ENCODE peak calls at places on chromosomes 1 and 21, in nine cellular contexts. D is stimulated activated CD8-positive, alpha-beta memory T cell treated with anti-CD3 and anti-CD28 coated beads, Interleukin-2, amount 100 ng/mL, for 1 hour; F is neural crest cell; O is HS-5; S is body of pancreas; T is germinal center; Q is lung microvascular endothelial cell; R is T-helper 22 cell; W is GM19239. U is an unnamed sample.

GRCh38 chr1:233440952-233441401 is 113.5 kb downstream of the MAP3K21 start:
- DNase-seq in D (no peak), F (peak; percentile 33), O (peak; percentile 37), S (peak; percentile 28), T (peak; percentile 13), Q (peak; percentile 51), R (no peak), W (no peak), U (peak; percentile 40)

GRCh38 chr1:246302671-246303317 is 204.3 kb downstream of the SMYD3 start:
- DNase-seq in D (no peak), F (no peak), O (no peak), S (no peak), T (no peak), Q (no peak), R (no peak), W (no peak), U (no peak)

GRCh38 chr1:204829133-204829532 is 41.5 kb upstream of the NFASC start:
- DNase-seq in D (no peak), F (no peak), O (no peak), S (no peak), T (no peak), Q (no peak), R (no peak), W (no peak), U (no peak)

GRCh38 chr21:14560139-14560538 is 14.0 kb upstream of the SAMSN1 start:
- DNase-seq in D (no peak), F (no peak), O (no peak), S (no peak), T (no peak), Q (no peak), R (no peak), W (no peak), U (no peak)

GRCh38 chr1:21295059-21295401 is 4.8 kb upstream of the ECE1 start:
- DNase-seq in D (no peak), F (no peak), O (no peak), S (no peak), T (no peak), Q (peak; percentile 80), R (peak; percentile 58), W (no peak), U (no peak)

GRCh38 chr1:160800645-160801408 is 4.9 kb downstream of the LY9 start:
- DNase-seq in D (no peak), F (no peak), O (no peak), S (no peak), T (no peak), Q (no peak), R (no peak), W (no peak), U (no peak)

GRCh38 chr1:166701603-166702090 is 137.6 kb upstream of the POGK start:
- DNase-seq in D (no peak), F (no peak), O (no peak), S (no peak), T (no peak), Q (no peak), R (no peak), W (no peak), U (no peak)

GRCh38 chr1:238562376-238562775 is 671.7 kb upstream of the ZP4 start:
- DNase-seq in D (no peak), F (no peak), O (no peak), S (no peak), T (no peak), Q (no peak), R (no peak), W (no peak), U (no peak)

GRCh38 chr1:74748962-74749361 is 16.0 kb downstream of the TYW3 start:
- DNase-seq in D (no peak), F (no peak), O (no peak), S (no peak), T (no peak), Q (no peak), R (no peak), W (peak; percentile 4), U (no peak)

GRCh38 chr1:905811-906531 is 17.8 kb upstream of the SAMD11 start:
- DNase-seq in D (no peak), F (no peak), O (no peak), S (no peak), T (no peak), Q (peak; percentile 2), R (no peak), W (peak; percentile 20), U (no peak)

GRCh38 chr1:221458430-221459156 is 283.3 kb downstream of the DUSP10 start:
- DNase-seq in D (no peak), F (no peak), O (peak; percentile 49), S (no peak), T (no peak), Q (no peak), R (no peak), W (no peak), U (no peak)

GRCh38 chr1:31033573-31033972 is 31.9 kb downstream of the PUM1 start:
- DNase-seq in D (no peak), F (no peak), O (no peak), S (no peak), T (no peak), Q (no peak), R (no peak), W (no peak), U (no peak)

GRCh38 chr1:243292117-243292516 is 36.3 kb downstream of the SDCCAG8 start:
- DNase-seq in D (no peak), F (no peak), O (no peak), S (no peak), T (no peak), Q (no peak), R (no peak), W (no peak), U (no peak)

GRCh38 chr1:2204384-2205190 is 10.0 kb upstream of the FAAP20 start:
- DNase-seq in D (no peak), F (peak; percentile 68), O (no peak), S (peak; percentile 61), T (peak; percentile 98), Q (peak; percentile 84), R (no peak), W (no peak), U (no peak)

GRCh38 chr1:220874201-220874655 is 5.0 kb upstream of the HLX start:
- DNase-seq in D (no peak), F (peak; percentile 50), O (no peak), S (no peak), T (peak; percentile 46), Q (peak; percentile 86), R (no peak), W (no peak), U (peak; percentile 56)

GRCh38 chr1:33424610-33425009 is 6.3 kb downstream of the PHC2 start:
- DNase-seq in D (no peak), F (no peak), O (no peak), S (no peak), T (no peak), Q (peak; percentile 21), R (no peak), W (no peak), U (no peak)

GRCh38 chr1:200458780-200459179 is 48.9 kb upstream of the ZNF281 start:
- DNase-seq in D (no peak), F (no peak), O (no peak), S (no peak), T (no peak), Q (no peak), R (no peak), W (no peak), U (no peak)

GRCh38 chr1:13764933-13765332 is 64.9 kb downstream of the PRDM2 start:
- DNase-seq in D (no peak), F (no peak), O (no peak), S (no peak), T (no peak), Q (no peak), R (no peak), W (no peak), U (no peak)

GRCh38 chr1:19081218-19081893 is 124.9 kb upstream of the IFFO2 start:
- DNase-seq in D (no peak), F (no peak), O (peak; percentile 14), S (no peak), T (no peak), Q (peak; percentile 75), R (no peak), W (no peak), U (no peak)

GRCh38 chr1:229567109-229567868 is 8.8 kb upstream of the ABCB10 start:
- DNase-seq in D (no peak), F (no peak), O (no peak), S (no peak), T (no peak), Q (peak; percentile 65), R (no peak), W (no peak), U (no peak)

GRCh38 chr1:27650527-27651175 is 15.7 kb upstream of the FGR start:
- DNase-seq in D (no peak), F (no peak), O (no peak), S (no peak), T (no peak), Q (peak; percentile 49), R (no peak), W (no peak), U (no peak)

GRCh38 chr1:196546272-196547245 is 61.7 kb downstream of the KCNT2 start:
- DNase-seq in D (no peak), F (no peak), O (no peak), S (no peak), T (no peak), Q (no peak), R (no peak), W (no peak), U (no peak)

U was measured in Calu3.